ENCODE peak calls at places on chromosome 17, in four cellular contexts. C, F, R and A are unnamed samples.
A peak's percentile ranks its signal among the peaks of the same experiment; 100 is the strongest.

GRCh38 chr17:10622610-10623485 is 34.3 kb downstream of the MYH3 start:
- DNase-seq in C (no peak), F (no peak), R (no peak), A (no peak)

GRCh38 chr17:71405101-71405500 is 715.7 kb upstream of the SOX9 start:
- DNase-seq in R (no peak), C (no peak), F (no peak), A (no peak)

GRCh38 chr17:18261146-18261515 is 669 bp downstream of the MIEF2 start:
- DNase-seq in C (peak; percentile 90), R (peak; percentile 77), F (peak; percentile 43), A (peak; percentile 60)

GRCh38 chr17:17877548-17878358 is 41.0 kb upstream of the SREBF1 start:
- DNase-seq in C (no peak), R (peak; percentile 89), F (peak; percentile 92), A (no peak)

GRCh38 chr17:35713069-35713728 is 18.2 kb upstream of the RASL10B start:
- DNase-seq in C (no peak), R (no peak), F (no peak), A (no peak)

GRCh38 chr17:33520404-33521032 is 227.4 kb upstream of the ASIC2 start:
- DNase-seq in C (no peak), F (peak; percentile 74), R (peak; percentile 41), A (no peak)

GRCh38 chr17:38588775-38589174 is 17.0 kb downstream of the SRCIN1 start:
- DNase-seq in C (no peak), R (no peak), F (no peak), A (no peak)

GRCh38 chr17:31902693-31903092 is 1.2 kb upstream of the UTP6 start:
- DNase-seq in F (no peak), C (no peak), R (no peak), A (no peak)

GRCh38 chr17:17876959-17877547 is 40.3 kb upstream of the SREBF1 start:
- DNase-seq in R (peak; percentile 63), F (no peak), C (no peak), A (no peak)

GRCh38 chr17:82399601-82400101 is 18.5 kb upstream of the HEXD start:
- DNase-seq in F (no peak), R (no peak), C (peak; percentile 64), A (no peak)

GRCh38 chr17:50938821-50939541 is 72.8 kb upstream of the TOB1 start:
- DNase-seq in F (no peak), C (peak; percentile 52), R (no peak), A (no peak)

GRCh38 chr17:17943281-17943984 is 28.8 kb downstream of the TOM1L2 start:
- DNase-seq in F (no peak), R (no peak), C (no peak), A (no peak)

GRCh38 chr17:80146121-80147034 is 550 bp downstream of the EIF4A3 start:
- DNase-seq in C (no peak), F (peak; percentile 75), R (no peak), A (no peak)

GRCh38 chr17:35175638-35176415 is 18.4 kb downstream of the SLC35G3 start:
- DNase-seq in R (no peak), F (no peak), C (no peak), A (no peak)

GRCh38 chr17:77735341-77736206 is 222.9 kb upstream of the TNRC6C start:
- DNase-seq in F (peak; percentile 44), R (peak; percentile 40), C (no peak), A (no peak)

GRCh38 chr17:63568563-63568962 is 18.3 kb downstream of the DCAF7 start:
- DNase-seq in R (no peak), C (no peak), F (no peak), A (no peak)

GRCh38 chr17:17985555-17985954 is 12.9 kb downstream of the DRC3 start:
- DNase-seq in C (no peak), R (no peak), F (no peak), A (no peak)

GRCh38 chr17:58268774-58269556 is 11.8 kb downstream of the MPO start:
- DNase-seq in R (no peak), C (no peak), F (no peak), A (no peak)

GRCh38 chr17:58091024-58091567 is 7.9 kb downstream of the DYNLL2 start:
- DNase-seq in R (no peak), C (no peak), F (no peak), A (no peak)

GRCh38 chr17:10156579-10157488 is 41.6 kb downstream of the GAS7 start:
- DNase-seq in R (peak; percentile 30), C (peak; percentile 81), F (no peak), A (no peak)

GRCh38 chr17:73612074-73612473 is 32.2 kb downstream of the SDK2 start:
- DNase-seq in F (no peak), C (no peak), R (no peak), A (no peak)

GRCh38 chr17:78343433-78344201 is 16.3 kb downstream of the SOCS3 start:
- DNase-seq in C (peak; percentile 92), R (peak; percentile 50), F (no peak), A (no peak)

GRCh38 chr17:15092762-15093161 is 172.4 kb downstream of the PMP22 start:
- DNase-seq in C (no peak), R (no peak), F (no peak), A (no peak)

GRCh38 chr17:29248845-29249244 is 2.2 kb downstream of the CRYBA1 start:
- DNase-seq in F (no peak), C (no peak), R (no peak), A (no peak)

GRCh38 chr17:79993390-79994221 is 42.1 kb downstream of the TBC1D16 start:
- DNase-seq in F (peak; percentile 32), C (peak; percentile 92), R (peak; percentile 80), A (peak; percentile 57)

GRCh38 chr17:78435330-78436005 is 57.0 kb downstream of the PGS1 start:
- DNase-seq in C (no peak), F (no peak), R (no peak), A (no peak)

GRCh38 chr17:83099570-83100181 is 20.3 kb downstream of the METRNL start:
- DNase-seq in C (no peak), R (peak; percentile 66), F (peak; percentile 32), A (no peak)

GRCh38 chr17:12342609-12343248 is 322.1 kb downstream of the MAP2K4 start:
- DNase-seq in F (peak; percentile 64), C (no peak), R (peak; percentile 62), A (no peak)

GRCh38 chr17:63446218-63446980 is at the start of gene CYB561:
- DNase-seq in R (peak; percentile 90), C (peak; percentile 93), F (peak; percentile 82), A (no peak)

GRCh38 chr17:73958453-73958852 is 245.0 kb upstream of the RPL38 start:
- DNase-seq in C (no peak), F (no peak), R (no peak), A (no peak)

GRCh38 chr17:1643293-1643998 is 2.1 kb downstream of the SCARF1 start:
- DNase-seq in F (peak; percentile 87), C (peak; percentile 91), R (peak; percentile 92), A (no peak)
- H3K4me3 ChIP-seq in F (peak overlapping the region; percentile 50), C (peak overlapping the region; percentile 55), R (peak overlapping the region; percentile 60), A (peak overlapping the region; percentile 52)

GRCh38 chr17:74963656-74964055 is 8.9 kb downstream of the HID1 start:
- DNase-seq in C (no peak), R (no peak), F (peak; percentile 35), A (no peak)
- TF ChIP-seq CTCF in C (no peak), R (no peak), F (peak; percentile 34), A (no peak)

GRCh38 chr17:62179525-62180161 is 114.6 kb upstream of the MED13 start:
- DNase-seq in R (no peak), C (no peak), F (no peak), A (peak; percentile 87)
- H3K4me3 ChIP-seq in R (no peak overlapping the region), C (no peak overlapping the region), F (no peak overlapping the region), A (no peak overlapping the region)

GRCh38 chr17:65219124-65219523 is 82.0 kb downstream of the RGS9 start:
- DNase-seq in R (no peak), C (no peak), F (no peak), A (no peak)
- TF ChIP-seq CTCF in R (no peak), C (no peak), F (peak; percentile 27), A (peak; percentile 33)

GRCh38 chr17:76642994-76643393 is 563 bp downstream of the ST6GALNAC1 start:
- DNase-seq in R (no peak), F (no peak), C (no peak), A (no peak)

GRCh38 chr17:76644995-76645394 is 1.4 kb upstream of the ST6GALNAC1 start:
- DNase-seq in C (no peak), R (peak; percentile 84), F (no peak), A (no peak)

GRCh38 chr17:76642032-76642561 is 1.5 kb downstream of the ST6GALNAC1 start:
- DNase-seq in R (no peak), F (no peak), C (no peak), A (no peak)

GRCh38 chr17:76645481-76645880 is 1.9 kb upstream of the ST6GALNAC1 start:
- DNase-seq in F (no peak), R (peak; percentile 67), C (no peak), A (no peak)

DNA sequence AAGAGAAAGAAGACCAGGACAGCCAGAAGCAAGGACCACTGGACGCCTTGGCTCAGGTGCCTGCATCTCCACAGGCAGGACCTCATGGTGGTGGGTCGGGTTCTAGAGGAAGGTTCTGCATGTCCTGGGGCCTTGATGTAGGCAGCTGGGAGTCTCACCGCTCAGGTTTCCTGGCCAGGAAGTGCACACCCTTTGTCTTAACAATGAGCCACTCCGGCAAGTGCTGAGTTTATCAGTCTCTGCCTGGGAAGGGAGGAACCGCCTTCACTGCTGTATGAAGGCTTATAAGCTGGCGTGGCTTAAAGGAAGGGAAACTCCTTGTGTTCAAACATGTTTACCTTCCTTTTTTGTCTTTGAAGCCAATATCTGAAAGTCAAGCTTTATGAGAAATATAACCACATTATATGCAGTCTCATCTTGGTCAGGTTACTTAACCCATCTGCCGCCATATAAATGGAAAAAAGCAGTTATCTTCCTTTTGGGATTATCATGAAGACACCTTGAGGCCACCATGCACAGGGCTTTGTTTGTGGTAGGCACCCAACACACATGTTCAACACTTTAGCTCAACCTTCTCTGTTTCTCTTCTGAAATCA is at the start of gene ST6GALNAC1:
- DNase-seq in F (no peak), R (peak; percentile 85), C (no peak), A (no peak)
- H3K4me3 ChIP-seq in F (no peak within 1 kb of the TSS), R (peak within 1 kb of the TSS; percentile 41), C (peak within 1 kb of the TSS; percentile 3), A (no peak within 1 kb of the TSS)